ENCODE peak calls at places on chromosomes 16 and 17, in five cellular contexts. M is DND-41, X is lung, O is retinal pigment epithelial cell, Q is A549. S is an unnamed sample.

GRCh38 chr16:72740346-72740745 is 307.6 kb downstream of the ZFHX3 start:
- DNase-seq in M (no peak), X (no peak), O (no peak), Q (no peak), S (no peak)

GRCh38 chr17:57868007-57868774 is 18.3 kb upstream of the MRPS23 start:
- DNase-seq in M (peak), X (peak), O (peak), Q (peak), S (peak)

GRCh38 chr16:1820973-1821290 is 5.7 kb downstream of the HAGH start:
- DNase-seq in M (no peak), X (no peak), O (no peak), Q (no peak), S (no peak)

GRCh38 chr17:11461993-11462548 is 136.2 kb upstream of the DNAH9 start:
- DNase-seq in M (no peak), X (no peak), O (no peak), Q (no peak), S (no peak)

GRCh38 chr17:61474235-61474927 is 22.2 kb downstream of the TBX4 start:
- DNase-seq in M (no peak), X (no peak), O (no peak), Q (no peak), S (no peak)

GRCh38 chr16:11665071-11665491 is 3.2 kb upstream of the SNN start:
- DNase-seq in M (peak), X (no peak), O (no peak), Q (no peak), S (no peak)

GRCh38 chr16:48146131-48146530 is 9.7 kb downstream of the ABCC12 start:
- DNase-seq in M (no peak), X (no peak), O (no peak), Q (no peak), S (no peak)

GRCh38 chr16:27330542-27330941 is 16.8 kb downstream of the IL4R start:
- DNase-seq in M (no peak), X (peak), O (peak), Q (no peak), S (no peak)

DNA sequence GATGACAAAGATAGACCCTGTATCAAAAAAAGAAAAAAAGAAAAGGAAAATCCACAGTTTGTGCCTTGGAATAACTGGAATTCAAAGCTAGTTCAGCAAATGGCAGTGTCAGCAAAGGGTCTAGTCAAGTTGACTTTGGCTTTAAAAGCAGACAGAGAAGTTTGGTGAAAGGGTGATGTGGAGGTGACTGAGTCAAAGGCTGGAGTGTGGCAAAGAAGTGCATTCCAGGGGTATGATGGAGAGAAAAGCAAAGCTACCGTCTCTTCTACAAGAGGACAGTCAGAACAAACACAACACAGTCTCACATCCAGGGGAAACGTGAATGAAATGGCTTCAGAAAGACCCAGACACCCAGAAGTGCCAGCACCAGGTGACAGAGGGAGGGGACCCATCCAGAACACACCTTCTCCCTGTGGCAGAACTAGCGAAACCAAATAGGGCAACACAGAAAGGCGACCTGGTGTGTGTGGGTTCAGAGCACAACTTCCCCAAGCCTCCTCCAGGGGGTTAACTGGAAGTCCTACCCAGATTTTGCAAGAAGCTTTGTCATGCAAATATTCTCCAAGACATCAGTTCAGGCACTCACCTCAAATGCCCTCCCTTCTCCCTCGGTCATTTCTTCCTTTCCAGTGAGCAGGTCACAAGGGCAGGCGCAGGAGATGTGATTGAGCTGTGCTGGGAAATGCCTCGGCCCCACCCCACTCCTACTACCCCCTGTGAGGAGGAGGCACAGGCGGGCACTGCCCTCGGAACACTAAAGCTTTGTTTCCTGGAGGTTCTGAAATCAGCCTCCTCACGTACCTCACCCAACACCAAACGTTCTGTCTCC is 481.9 kb downstream of the SOX9 start:
- DNase-seq in M (no peak), X (no peak), O (peak), Q (peak), S (peak)
- TF ChIP-seq CTCF in M (no peak), X (no peak), O (peak), Q (no peak), S (no peak)

DNA sequence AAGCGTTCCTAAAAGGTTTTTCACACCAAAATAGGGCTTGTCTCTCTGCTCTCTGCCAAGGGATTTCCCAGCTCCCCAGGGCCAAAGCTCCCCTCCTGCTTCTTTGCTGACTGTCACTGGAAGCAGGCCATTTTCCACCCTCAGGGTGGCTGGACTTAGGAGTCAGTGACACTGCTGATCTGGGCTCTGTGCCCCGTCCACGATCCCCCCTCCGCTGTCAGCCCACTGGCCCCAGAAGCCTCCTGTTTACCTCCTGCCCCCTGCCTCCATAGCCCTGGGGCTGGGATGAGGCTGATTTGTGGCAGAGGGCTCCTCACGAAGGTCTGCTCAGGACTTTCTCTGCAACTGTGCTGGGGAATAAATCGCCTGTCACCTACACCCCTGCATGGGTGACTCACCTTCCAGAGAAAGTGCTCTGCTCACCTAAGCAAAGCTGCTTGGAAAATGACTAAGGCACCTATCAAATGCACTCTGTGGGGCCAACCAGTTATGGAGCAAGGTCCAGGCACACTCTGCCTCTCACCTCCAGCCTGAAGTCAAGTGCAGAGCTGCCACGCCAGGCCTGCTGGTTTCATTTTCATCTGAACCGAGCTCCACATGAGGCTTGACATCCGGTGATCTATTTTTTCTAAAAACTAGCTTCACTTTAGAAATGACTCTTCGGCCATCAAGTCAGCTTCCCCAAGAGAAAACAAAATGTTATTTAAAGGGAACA is 4.9 kb downstream of the MAP3K14 start:
- DNase-seq in M (peak), X (peak), O (no peak), Q (peak), S (peak)
- H3K4me3 ChIP-seq in M (no peak), X (no peak), O (no peak), Q (peak), S (peak)

GRCh38 chr17:50050431-50051032 is 5.4 kb upstream of the ITGA3 start:
- DNase-seq in M (no peak), X (no peak), O (no peak), Q (no peak), S (no peak)
- TF ChIP-seq CTCF in M (no peak), X (no peak), O (no peak), Q (peak), S (no peak)

DNA sequence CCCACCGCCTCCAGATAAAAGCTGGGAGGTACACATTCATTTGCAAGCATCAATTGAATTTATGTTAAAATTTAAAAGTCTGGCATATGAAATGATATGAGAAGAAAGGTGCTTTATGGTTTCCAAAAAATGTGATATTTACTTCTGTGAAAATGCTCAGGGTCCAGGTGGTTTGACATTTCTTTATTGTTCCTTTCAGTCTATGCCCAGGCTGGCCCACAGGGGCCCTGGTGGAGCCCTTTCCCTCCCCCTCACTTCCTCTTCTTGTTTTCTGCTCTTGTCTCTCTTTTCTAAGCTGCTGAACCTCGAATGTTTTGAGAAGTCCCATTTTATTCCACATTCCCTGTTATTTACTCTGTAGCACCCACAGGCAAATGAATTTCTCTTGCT is 127.8 kb downstream of the HS3ST3B1 start:
- DNase-seq in M (peak), X (no peak), O (no peak), Q (no peak), S (no peak)
- H3K4me3 ChIP-seq in M (no peak), X (no peak), O (no peak), Q (no peak), S (no peak)

DNA sequence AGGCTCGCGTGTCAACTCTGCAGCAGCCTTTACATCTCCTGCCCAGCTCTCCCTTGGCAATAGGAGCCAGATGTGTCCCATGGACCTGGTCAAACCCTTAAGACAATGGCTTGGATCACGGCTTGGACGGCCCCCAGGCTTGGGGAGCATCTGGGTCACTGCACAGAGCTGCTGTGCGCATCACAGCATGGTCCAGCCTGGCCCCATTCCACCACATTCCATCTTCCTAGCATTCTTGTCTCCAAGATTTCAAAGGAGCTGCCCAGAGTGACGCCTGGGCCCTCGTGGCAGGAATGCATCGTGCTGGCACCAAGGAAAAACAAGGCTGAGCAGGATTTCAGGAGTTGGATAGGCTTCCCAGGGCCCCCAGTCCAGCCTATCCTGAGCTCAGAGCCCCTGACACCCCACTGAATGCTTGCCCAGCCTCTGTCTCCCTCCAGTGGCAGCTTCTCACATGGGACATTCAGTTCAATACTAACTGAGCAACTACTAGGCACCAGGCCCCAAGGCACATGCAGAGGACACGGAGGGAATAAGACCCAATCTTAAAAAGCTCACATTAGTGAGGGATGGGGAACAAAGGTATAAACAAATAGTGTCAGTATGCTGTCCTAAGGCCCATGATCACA is 34.3 kb downstream of the TK2 start:
- DNase-seq in M (peak), X (no peak), O (peak), Q (peak), S (peak)
- TF ChIP-seq CTCF in M (peak), X (no peak), O (peak), Q (peak), S (peak)

DNA sequence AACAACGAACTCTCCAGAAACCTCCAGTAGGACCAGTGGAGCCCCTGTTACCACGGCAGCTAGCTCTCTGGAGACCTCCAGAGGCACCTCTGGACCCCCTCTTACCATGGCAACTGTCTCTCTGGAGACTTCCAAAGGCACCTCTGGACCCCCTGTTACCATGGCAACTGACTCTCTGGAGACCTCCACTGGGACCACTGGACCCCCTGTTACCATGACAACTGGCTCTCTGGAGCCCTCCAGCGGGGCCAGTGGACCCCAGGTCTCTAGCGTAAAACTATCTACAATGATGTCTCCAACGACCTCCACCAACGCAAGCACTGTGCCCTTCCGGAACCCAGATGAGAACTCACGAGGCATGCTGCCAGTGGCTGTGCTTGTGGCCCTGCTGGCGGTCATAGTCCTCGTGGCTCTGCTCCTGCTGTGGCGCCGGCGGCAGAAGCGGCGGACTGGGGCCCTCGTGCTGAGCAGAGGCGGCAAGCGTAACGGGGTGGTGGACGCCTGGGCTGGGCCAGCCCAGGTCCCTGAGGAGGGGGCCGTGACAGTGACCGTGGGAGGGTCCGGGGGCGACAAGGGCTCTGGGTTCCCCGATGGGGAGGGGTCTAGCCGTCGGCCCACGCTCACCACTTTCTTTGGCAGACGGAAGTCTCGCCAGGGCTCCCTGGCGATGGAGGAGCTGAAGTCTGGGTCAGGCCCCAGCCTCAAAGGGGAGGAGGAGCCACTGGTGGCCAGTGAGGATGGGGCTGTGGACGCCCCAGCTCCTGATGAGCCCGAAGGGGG is 1.3 kb downstream of the SPN start:
- DNase-seq in M (peak), X (no peak), O (no peak), Q (no peak), S (peak)
- H3K4me3 ChIP-seq in M (peak), X (peak), O (no peak), Q (no peak), S (peak)

GRCh38 chr17:74601944-74602572 is 10.0 kb upstream of the CD300LD start:
- DNase-seq in M (peak), X (peak), O (no peak), Q (peak), S (peak)
- TF ChIP-seq CTCF in M (peak), X (peak), O (peak), Q (peak), S (peak)

GRCh38 chr17:21210411-21211076 is 3.4 kb downstream of the TMEM11 start:
- DNase-seq in M (no peak), X (no peak), O (no peak), Q (no peak), S (no peak)

GRCh38 chr17:21213005-21213404 is 956 bp downstream of the TMEM11 start:
- DNase-seq in M (no peak), X (no peak), O (no peak), Q (no peak), S (no peak)

GRCh38 chr17:21214015-21214776 is at the start of gene TMEM11:
- DNase-seq in M (peak), X (peak), O (peak), Q (peak), S (peak)

GRCh38 chr17:21213491-21214014 is 408 bp downstream of the TMEM11 start:
- DNase-seq in M (no peak), X (peak), O (no peak), Q (peak), S (peak)

DNA sequence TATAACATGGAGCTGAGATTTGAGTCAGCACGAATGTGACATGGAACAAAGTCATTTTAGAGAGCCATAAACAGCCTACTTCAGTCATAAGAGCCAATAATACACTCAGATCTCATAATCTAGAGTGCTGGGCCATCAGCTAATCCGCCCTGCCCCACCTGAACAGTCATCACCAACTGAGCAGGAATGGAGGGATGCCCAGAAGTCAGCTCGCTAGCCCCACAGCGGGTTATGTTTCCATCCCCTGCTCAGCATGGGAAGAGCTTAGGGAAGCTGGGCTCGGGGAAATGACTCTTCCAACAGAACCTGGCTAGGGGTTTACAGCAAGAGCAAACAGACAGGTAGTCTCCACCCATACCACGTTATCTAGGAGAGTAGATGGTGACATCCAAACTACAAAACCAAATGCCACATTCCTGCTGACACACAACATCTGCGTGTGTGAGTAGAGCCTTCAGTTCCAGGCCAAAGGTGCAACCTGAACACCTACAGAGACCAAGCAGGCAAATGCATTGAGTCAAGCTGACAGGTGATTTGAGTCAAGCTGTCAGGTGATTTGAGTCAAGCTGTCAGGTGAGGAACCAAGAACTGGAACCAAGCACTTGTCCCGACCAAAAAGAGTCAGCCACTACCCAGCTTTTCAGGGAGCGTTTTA is 2.0 kb downstream of the TMEM11 start:
- DNase-seq in M (no peak), X (no peak), O (no peak), Q (no peak), S (no peak)
- H3K4me3 ChIP-seq in M (no peak), X (no peak), O (no peak), Q (no peak), S (no peak)

GRCh38 chr17:36008998-36009665 is 7.8 kb upstream of the CCL15 start:
- DNase-seq in M (peak), X (no peak), O (no peak), Q (no peak), S (peak)
- TF ChIP-seq CTCF in M (peak), X (no peak), O (peak), Q (peak), S (peak)

GRCh38 chr17:42040818-42041217 is 9.6 kb downstream of the C17orf113 start:
- DNase-seq in M (no peak), X (no peak), O (no peak), Q (no peak), S (no peak)
- H3K4me3 ChIP-seq in M (no peak), X (no peak), O (no peak), Q (no peak), S (no peak)